ENCODE peak calls at places on chromosomes 4 and X, in four cellular contexts. P, W, R and B are unnamed samples. For H3K4me1, the result is how much of the 10 kb centered on the place peaks cover.

GRCh38 chr4:145130788-145131398 is 32.8 kb downstream of the ABCE1 start:
- DNase-seq in P (no peak), R (peak), W (no peak), B (no peak)

GRCh38 chrX:15566244-15566643 is 34.5 kb downstream of the ACE2 start:
- DNase-seq in W (no peak), P (no peak), R (no peak), B (no peak)

GRCh38 chr4:145554691-145555090 is 64.5 kb upstream of the MMAA start:
- DNase-seq in P (no peak), W (no peak), R (no peak), B (no peak)

GRCh38 chrX:143115466-143115865 is 89.7 kb downstream of the SPANXN4 start:
- DNase-seq in R (no peak), P (no peak), W (no peak), B (no peak)

GRCh38 chr4:96698891-96699290 is 859.0 kb downstream of the PDHA2 start:
- DNase-seq in R (peak), P (no peak), W (no peak), B (no peak)

GRCh38 chr4:171629737-171630136 is 183.5 kb upstream of the GALNTL6 start:
- DNase-seq in W (no peak), R (no peak), P (no peak), B (no peak)

GRCh38 chrX:46554942-46555341 is 9.7 kb upstream of the ZNF674 start:
- DNase-seq in W (no peak), R (no peak), P (no peak), B (no peak)

GRCh38 chr4:8539661-8540060 is 40.5 kb upstream of the GPR78 start:
- DNase-seq in R (no peak), W (no peak), P (no peak), B (no peak)

GRCh38 chrX:148976571-148976970 is 476.2 kb downstream of the AFF2 start:
- DNase-seq in W (no peak), P (no peak), R (no peak), B (no peak)

GRCh38 chr4:41146716-41147506 is 67.4 kb downstream of the APBB2 start:
- DNase-seq in W (no peak), R (peak), P (no peak), B (no peak)

GRCh38 chrX:136647969-136648368 is at the start of gene CD40LG:
- DNase-seq in W (no peak), P (no peak), R (no peak), B (no peak)

GRCh38 chrX:13488706-13489105 is 80.7 kb upstream of the EGFL6 start:
- DNase-seq in W (no peak), P (no peak), R (peak), B (no peak)

GRCh38 chr4:13844740-13845139 is 217.2 kb upstream of the BOD1L1 start:
- DNase-seq in W (no peak), P (no peak), R (no peak), B (no peak)

GRCh38 chr4:74539043-74539790 is 94.3 kb downstream of the AREG start:
- DNase-seq in W (no peak), R (peak), P (no peak), B (no peak)

GRCh38 chr4:147678796-147679549 is 5.0 kb downstream of the PRMT9 start:
- DNase-seq in R (peak), W (no peak), P (no peak), B (no peak)

GRCh38 chr4:182089326-182089725 is 153.9 kb upstream of the TENM3 start:
- DNase-seq in W (no peak), P (no peak), R (no peak), B (no peak)

GRCh38 chr4:57154191-57154590 is 44.0 kb upstream of the IGFBP7 start:
- DNase-seq in P (peak), W (no peak), R (peak), B (no peak)

GRCh38 chrX:21740329-21741274 is 17.3 kb downstream of the SMPX start:
- DNase-seq in R (peak), P (no peak), W (no peak), B (peak)

GRCh38 chr4:184456337-184456736 is 18.0 kb downstream of the IRF2 start:
- DNase-seq in P (no peak), W (no peak), R (no peak), B (no peak)
- H3K4me1 ChIP-seq in P (half or more), W (under half), R (under half), B (under half)

GRCh38 chr4:3729188-3729884 is 36.8 kb upstream of the ADRA2C start:
- DNase-seq in R (peak), W (no peak), P (no peak), B (no peak)

GRCh38 chr4:3732076-3733028 is 33.8 kb upstream of the ADRA2C start:
- DNase-seq in P (no peak), R (no peak), W (no peak), B (no peak)

GRCh38 chr4:3730422-3730821 is 35.8 kb upstream of the ADRA2C start:
- DNase-seq in R (no peak), W (no peak), P (no peak), B (no peak)

GRCh38 chr4:3727847-3728469 is 38.2 kb upstream of the ADRA2C start:
- DNase-seq in R (no peak), W (no peak), P (no peak), B (no peak)

DNA sequence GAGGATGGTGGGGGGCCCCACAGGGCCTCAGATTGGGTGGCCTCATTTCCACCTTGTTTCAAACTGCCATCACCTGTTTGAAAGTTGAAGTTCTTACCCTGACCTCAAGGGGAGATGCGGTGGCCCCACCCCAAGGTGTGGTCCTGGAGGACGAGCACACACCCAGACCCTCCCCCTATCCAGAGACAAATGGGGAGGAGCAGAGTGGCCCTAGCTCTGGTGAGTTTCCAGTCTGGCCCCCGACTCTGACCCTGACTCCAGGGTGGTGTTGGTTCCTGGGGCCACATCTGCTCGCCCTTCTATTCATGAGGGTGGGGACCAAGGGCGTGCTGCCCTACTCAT is 36.3 kb upstream of the ADRA2C start:
- DNase-seq in W (no peak), R (no peak), P (no peak), B (no peak)
- TF ChIP-seq CTCF in W (no peak), R (no peak), P (no peak), B (no peak)

GRCh38 chr4:122542411-122543236 is 78.2 kb downstream of the IL21 start:
- DNase-seq in W (no peak), P (no peak), R (peak), B (no peak)

GRCh38 chr4:122548886-122549630 is 71.8 kb downstream of the IL21 start:
- DNase-seq in W (no peak), R (no peak), P (no peak), B (no peak)

GRCh38 chr4:122553432-122553831 is 67.4 kb downstream of the IL21 start:
- DNase-seq in P (no peak), R (no peak), W (no peak), B (no peak)

GRCh38 chr4:122552898-122553297 is 68.0 kb downstream of the IL21 start:
- DNase-seq in R (no peak), P (no peak), W (no peak), B (no peak)

DNA sequence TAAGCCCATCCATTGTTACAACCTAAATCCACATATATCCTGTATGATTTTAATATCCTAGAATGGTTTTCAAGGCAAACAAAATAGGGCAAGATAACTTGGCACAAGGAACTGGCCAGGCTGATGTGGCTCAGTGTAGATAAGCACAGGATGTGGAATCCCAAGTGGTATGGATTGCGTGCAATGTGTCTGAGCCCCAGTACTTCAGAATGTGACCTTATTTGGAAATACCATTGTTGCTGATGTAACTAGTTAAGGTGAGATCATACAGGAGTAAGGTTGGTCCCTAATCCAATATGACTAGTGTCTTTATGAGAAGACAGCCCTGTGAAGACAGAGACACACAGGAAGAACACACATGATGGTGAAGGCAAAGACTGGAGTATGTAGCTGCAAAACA is 72.4 kb downstream of the IL21 start:
- DNase-seq in R (peak), P (no peak), W (no peak), B (no peak)
- H3K27ac ChIP-seq in R (no peak), P (no peak), W (no peak), B (no peak)

DNA sequence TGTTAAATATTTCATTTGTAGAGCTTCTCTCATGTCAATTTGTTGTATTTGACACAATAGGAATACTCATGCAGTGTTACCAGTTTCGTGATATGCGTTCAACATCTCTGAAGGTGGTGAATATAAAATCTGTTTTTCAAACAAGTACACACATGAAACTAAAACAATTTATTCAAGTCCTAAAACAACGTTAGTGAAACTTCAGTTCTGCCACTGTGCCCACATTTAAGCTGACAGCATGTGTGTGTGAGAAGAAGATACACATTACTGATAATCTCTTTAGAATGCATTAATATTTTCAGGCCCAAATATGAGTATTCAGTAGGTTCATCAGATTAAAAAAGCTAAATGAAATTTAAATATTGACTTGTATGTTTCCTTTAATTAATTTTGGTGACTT is 21.7 kb downstream of the GAB1 start:
- DNase-seq in W (no peak), P (no peak), R (no peak), B (no peak)
- H3K4me1 ChIP-seq in W (under half), P (half or more), R (under half), B (under half)